ENCODE peak calls at places on chromosomes 2 and 18, in eight cellular contexts. W is activated naive CD4-positive, alpha-beta T cell; N is islet precursor cell; X is GDM1; U is stimulated activated naive CD8-positive, alpha-beta T cell treated with anti-CD3 and anti-CD28 coated beads, Interleukin-15, amount 100 ng/mL, for 72 hours; E is NT2/D1; F is stimulated activated CD4-positive, alpha-beta T cell treated with anti-CD3 and anti-CD28 coated beads, Interleukin-1b, Interleukin-23, amount 100 ng/mL, for 1 hour; S is heart left ventricle. Z is an unnamed sample.

GRCh38 chr2:43133708-43134570 is 92.5 kb downstream of the ZFP36L2 start:
- DNase-seq in F (peak; percentile 29), N (no peak), S (peak; percentile 41), X (peak; percentile 90), W (peak; percentile 71), U (peak; percentile 64), E (no peak), Z (no peak)

GRCh38 chr2:158543957-158544356 is 87.2 kb downstream of the PKP4 start:
- DNase-seq in W (no peak), E (no peak), X (no peak), F (no peak), S (peak; percentile 31), N (no peak), U (no peak), Z (no peak)

GRCh38 chr2:203913947-203914346 is 22.6 kb upstream of the ICOS start:
- DNase-seq in F (no peak), E (no peak), S (no peak), W (no peak), U (no peak), X (no peak), N (no peak), Z (no peak)

GRCh38 chr2:55155764-55156221 is 76.3 kb downstream of the CLHC1 start:
- DNase-seq in S (no peak), U (no peak), N (no peak), E (no peak), W (no peak), X (no peak), F (no peak), Z (no peak)

GRCh38 chr18:45900623-45901022 is 66.5 kb downstream of the EPG5 start:
- DNase-seq in F (no peak), U (no peak), W (no peak), N (no peak), X (no peak), E (no peak), S (no peak), Z (no peak)

GRCh38 chr2:162063281-162063680 is 10.7 kb downstream of the DPP4 start:
- DNase-seq in F (no peak), U (no peak), W (no peak), N (no peak), S (no peak), E (no peak), X (no peak), Z (no peak)

GRCh38 chr2:95350320-95351079 is 52.0 kb upstream of the FAHD2A start:
- DNase-seq in E (no peak), W (no peak), N (peak; percentile 40), S (no peak), X (no peak), U (no peak), F (no peak), Z (no peak)

GRCh38 chr2:233469261-233470006 is 97.1 kb downstream of the USP40 start:
- DNase-seq in E (no peak), U (no peak), N (no peak), S (peak; percentile 38), F (no peak), X (no peak), W (no peak), Z (no peak)

GRCh38 chr2:17592731-17593409 is 52.4 kb downstream of the VSNL1 start:
- DNase-seq in N (no peak), X (no peak), E (no peak), F (no peak), U (no peak), W (no peak), S (no peak), Z (no peak)

GRCh38 chr2:190911813-190912212 is 31.2 kb downstream of the GLS start:
- DNase-seq in E (no peak), W (no peak), F (no peak), U (no peak), X (no peak), N (no peak), S (no peak), Z (no peak)

GRCh38 chr2:222837643-222838056 is 23.2 kb upstream of the ACSL3 start:
- DNase-seq in U (no peak), F (no peak), X (no peak), S (no peak), E (no peak), W (no peak), N (no peak), Z (no peak)

GRCh38 chr2:182330451-182331325 is 96.1 kb downstream of the PDE1A start:
- DNase-seq in S (peak; percentile 47), U (no peak), X (no peak), N (no peak), F (no peak), E (no peak), W (no peak), Z (no peak)

GRCh38 chr2:112740522-112740921 is 19.7 kb downstream of the NT5DC4 start:
- DNase-seq in W (no peak), F (no peak), S (no peak), N (no peak), U (no peak), E (no peak), X (no peak), Z (no peak)

GRCh38 chr2:25853038-25853638 is 25.1 kb downstream of the ASXL2 start:
- DNase-seq in S (no peak), N (no peak), E (no peak), X (peak; percentile 9), F (no peak), U (no peak), W (no peak), Z (no peak)

GRCh38 chr18:24370120-24370519 is 27.5 kb downstream of the OSBPL1A start:
- DNase-seq in S (no peak), W (no peak), X (no peak), U (no peak), F (no peak), N (no peak), E (no peak), Z (no peak)

GRCh38 chr2:191250400-191250799 is 5.2 kb downstream of the MYO1B start:
- DNase-seq in N (no peak), X (no peak), F (no peak), W (no peak), S (no peak), E (no peak), U (no peak), Z (no peak)

GRCh38 chr2:193527146-193527545 is 1332.4 kb upstream of the TMEFF2 start:
- DNase-seq in N (no peak), X (no peak), F (no peak), W (no peak), S (no peak), E (no peak), U (no peak), Z (no peak)

GRCh38 chr2:897091-897490 is 53.6 kb upstream of the SNTG2 start:
- DNase-seq in U (no peak), W (no peak), E (no peak), X (no peak), S (no peak), N (peak; percentile 7), F (no peak), Z (no peak)